ENCODE peak calls at places on chromosomes 11 and 22, in six cellular contexts. One of them, this sample, is unnamed.

GRCh38 chr11:134004406-134005197 is 47.8 kb upstream of the IGSF9B start:
- DNase-seq in IMR-90: no peak
- DNase-seq in neuronal stem cell: no peak
- DNase-seq in mesenchymal stem cell: no peak
- DNase-seq in H1: no peak
- DNase-seq in trophoblast cell: no peak
- DNase-seq in this sample: no peak

GRCh38 chr11:93476796-93477195 is 66.4 kb downstream of the SMCO4 start:
- DNase-seq in IMR-90: peak; percentile 91
- DNase-seq in neuronal stem cell: no peak
- DNase-seq in mesenchymal stem cell: peak; percentile 68
- DNase-seq in H1: no peak
- DNase-seq in trophoblast cell: peak; percentile 29
- DNase-seq in this sample: no peak

GRCh38 chr11:17750817-17751165 is 16.2 kb downstream of the KCNC1 start:
- DNase-seq in IMR-90: no peak
- DNase-seq in neuronal stem cell: no peak
- DNase-seq in mesenchymal stem cell: no peak
- DNase-seq in H1: no peak
- DNase-seq in trophoblast cell: no peak
- DNase-seq in this sample: no peak

GRCh38 chr22:39316440-39317083 is 2.9 kb downstream of the RPL3 start:
- DNase-seq in IMR-90: peak; percentile 95
- DNase-seq in neuronal stem cell: peak; percentile 77
- DNase-seq in mesenchymal stem cell: peak; percentile 94
- DNase-seq in H1: no peak
- DNase-seq in trophoblast cell: peak; percentile 87
- DNase-seq in this sample: peak; percentile 88

GRCh38 chr11:69371731-69372588 is 78.0 kb downstream of the MYEOV start:
- DNase-seq in IMR-90: no peak
- DNase-seq in neuronal stem cell: no peak
- DNase-seq in mesenchymal stem cell: no peak
- DNase-seq in H1: no peak
- DNase-seq in trophoblast cell: no peak
- DNase-seq in this sample: peak; percentile 24

GRCh38 chr11:46389450-46390330 is 1.9 kb downstream of the CHRM4 start:
- DNase-seq in IMR-90: peak; percentile 46
- DNase-seq in neuronal stem cell: peak; percentile 79
- DNase-seq in mesenchymal stem cell: peak; percentile 75
- DNase-seq in H1: no peak
- DNase-seq in trophoblast cell: peak; percentile 53
- DNase-seq in this sample: peak; percentile 88

GRCh38 chr11:119572481-119573424 is 149.8 kb upstream of the THY1 start:
- DNase-seq in IMR-90: no peak
- DNase-seq in neuronal stem cell: no peak
- DNase-seq in mesenchymal stem cell: no peak
- DNase-seq in H1: no peak
- DNase-seq in trophoblast cell: no peak
- DNase-seq in this sample: peak; percentile 53

GRCh38 chr22:37731804-37732471 is 35.1 kb downstream of the TRIOBP start:
- DNase-seq in IMR-90: no peak
- DNase-seq in neuronal stem cell: no peak
- DNase-seq in mesenchymal stem cell: no peak
- DNase-seq in H1: no peak
- DNase-seq in trophoblast cell: no peak
- DNase-seq in this sample: no peak

GRCh38 chr22:19854778-19855503 is at the start of the genes GNB1L and RTL10:
- DNase-seq in IMR-90: peak; percentile 96
- DNase-seq in neuronal stem cell: peak; percentile 95
- DNase-seq in mesenchymal stem cell: peak; percentile 96
- DNase-seq in H1: peak; percentile 70
- DNase-seq in trophoblast cell: peak; percentile 96
- DNase-seq in this sample: peak; percentile 94

GRCh38 chr11:106391771-106392412 is 314.4 kb downstream of the AASDHPPT start:
- DNase-seq in IMR-90: peak; percentile 68
- DNase-seq in neuronal stem cell: no peak
- DNase-seq in mesenchymal stem cell: peak; percentile 51
- DNase-seq in H1: no peak
- DNase-seq in trophoblast cell: peak; percentile 14
- DNase-seq in this sample: no peak

GRCh38 chr22:44256860-44257560 is 55.7 kb downstream of the SHISAL1 start:
- DNase-seq in IMR-90: no peak
- DNase-seq in neuronal stem cell: no peak
- DNase-seq in mesenchymal stem cell: no peak
- DNase-seq in H1: no peak
- DNase-seq in trophoblast cell: no peak
- DNase-seq in this sample: peak; percentile 26

DNA sequence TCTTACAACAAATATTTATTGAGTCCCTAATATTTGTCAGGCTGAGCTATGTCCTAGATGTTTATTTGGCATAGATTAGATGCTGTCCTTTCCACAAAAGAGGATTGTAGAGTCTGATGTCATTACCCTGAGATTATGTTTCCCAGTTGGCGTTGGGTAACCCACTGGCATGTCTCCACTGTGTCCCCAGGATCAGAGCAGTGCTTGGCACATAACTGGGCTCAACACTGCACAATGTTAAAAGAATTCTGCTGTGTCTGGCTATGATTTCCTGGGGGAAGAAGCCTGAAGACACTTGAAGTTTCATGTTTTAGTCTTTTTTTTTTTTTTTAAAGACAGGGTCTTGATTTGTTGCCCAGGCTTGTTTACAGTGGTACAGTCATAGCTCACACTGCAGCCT is 4.1 kb downstream of the RCN1 start:
- DNase-seq in IMR-90: no peak
- DNase-seq in neuronal stem cell: no peak
- DNase-seq in mesenchymal stem cell: peak; percentile 59
- DNase-seq in H1: no peak
- DNase-seq in trophoblast cell: no peak
- DNase-seq in this sample: no peak
- H3K14ac ChIP-seq in IMR-90: no peak overlapping the region
- H3K14ac ChIP-seq in neuronal stem cell: no peak overlapping the region
- H3K14ac ChIP-seq in mesenchymal stem cell: no peak overlapping the region
- H3K14ac ChIP-seq in H1: no peak overlapping the region
- H3K14ac ChIP-seq in trophoblast cell: no peak overlapping the region
- H3K14ac ChIP-seq in this sample: no peak overlapping the region

DNA sequence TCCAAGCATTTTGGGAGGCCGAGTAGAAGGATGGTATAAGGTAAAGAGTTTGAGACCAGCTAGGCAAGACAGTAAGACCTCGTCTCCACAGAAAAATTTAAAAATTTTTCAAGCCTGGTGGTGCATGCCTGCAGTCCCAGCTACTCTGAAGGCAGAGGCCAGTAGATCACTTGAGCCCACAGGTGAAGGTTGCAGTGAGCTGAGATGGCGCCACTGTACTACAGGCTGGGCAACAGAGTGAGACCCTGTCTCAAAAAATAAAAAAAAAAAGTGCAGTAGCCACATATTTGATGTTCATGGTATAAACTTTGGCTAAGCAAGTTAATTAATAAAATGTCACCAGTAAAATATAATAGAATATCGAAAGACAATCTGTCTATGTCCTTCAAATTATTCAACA is 27.0 kb downstream of the LGR4 start:
- DNase-seq in IMR-90: no peak
- DNase-seq in neuronal stem cell: no peak
- DNase-seq in mesenchymal stem cell: no peak
- DNase-seq in H1: no peak
- DNase-seq in trophoblast cell: no peak
- DNase-seq in this sample: no peak
- H3K14ac ChIP-seq in IMR-90: no peak overlapping the region
- H3K14ac ChIP-seq in neuronal stem cell: no peak overlapping the region
- H3K14ac ChIP-seq in mesenchymal stem cell: no peak overlapping the region
- H3K14ac ChIP-seq in H1: no peak overlapping the region
- H3K14ac ChIP-seq in trophoblast cell: no peak overlapping the region
- H3K14ac ChIP-seq in this sample: no peak overlapping the region

DNA sequence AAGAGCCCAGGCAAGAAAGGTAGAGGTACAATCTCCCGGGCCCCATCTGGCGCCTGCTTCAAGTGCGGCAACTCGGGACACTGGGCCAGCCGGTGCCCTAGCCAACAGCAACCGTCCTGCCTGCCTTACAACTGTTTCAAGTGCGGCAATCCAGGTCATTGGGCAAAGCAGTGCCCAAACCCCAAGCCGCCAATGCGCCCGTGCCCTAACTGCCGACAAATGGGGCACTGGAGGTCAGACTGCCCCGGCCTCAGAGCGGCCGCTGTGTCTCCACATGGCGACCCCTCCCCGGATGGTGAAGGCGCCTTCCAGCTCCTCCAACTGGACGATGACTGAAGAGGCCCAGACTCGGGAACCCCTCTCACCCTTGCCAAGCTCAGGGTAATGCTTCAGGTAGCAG is 11.4 kb upstream of the OR56A3 start:
- DNase-seq in IMR-90: no peak
- DNase-seq in neuronal stem cell: no peak
- DNase-seq in mesenchymal stem cell: no peak
- DNase-seq in H1: no peak
- DNase-seq in trophoblast cell: no peak
- DNase-seq in this sample: no peak
- H3K14ac ChIP-seq in IMR-90: no peak overlapping the region
- H3K14ac ChIP-seq in neuronal stem cell: peak overlapping the region; percentile 38
- H3K14ac ChIP-seq in mesenchymal stem cell: no peak overlapping the region
- H3K14ac ChIP-seq in H1: no peak overlapping the region
- H3K14ac ChIP-seq in trophoblast cell: no peak overlapping the region
- H3K14ac ChIP-seq in this sample: no peak overlapping the region

GRCh38 chr11:35907648-35908431 is 36.0 kb upstream of the LDLRAD3 start:
- DNase-seq in IMR-90: peak; percentile 62
- DNase-seq in neuronal stem cell: no peak
- DNase-seq in mesenchymal stem cell: peak; percentile 58
- DNase-seq in H1: no peak
- DNase-seq in trophoblast cell: no peak
- DNase-seq in this sample: no peak
- H3K14ac ChIP-seq in IMR-90: peak overlapping the region; percentile 32
- H3K14ac ChIP-seq in neuronal stem cell: no peak overlapping the region
- H3K14ac ChIP-seq in mesenchymal stem cell: no peak overlapping the region
- H3K14ac ChIP-seq in H1: no peak overlapping the region
- H3K14ac ChIP-seq in trophoblast cell: no peak overlapping the region
- H3K14ac ChIP-seq in this sample: no peak overlapping the region

GRCh38 chr22:27557554-27558060 is 243.9 kb downstream of the MN1 start:
- DNase-seq in IMR-90: no peak
- DNase-seq in neuronal stem cell: no peak
- DNase-seq in mesenchymal stem cell: no peak
- DNase-seq in H1: no peak
- DNase-seq in trophoblast cell: no peak
- DNase-seq in this sample: no peak
- H3K14ac ChIP-seq in IMR-90: no peak overlapping the region
- H3K14ac ChIP-seq in neuronal stem cell: no peak overlapping the region
- H3K14ac ChIP-seq in mesenchymal stem cell: no peak overlapping the region
- H3K14ac ChIP-seq in H1: no peak overlapping the region
- H3K14ac ChIP-seq in trophoblast cell: no peak overlapping the region
- H3K14ac ChIP-seq in this sample: no peak overlapping the region

DNA sequence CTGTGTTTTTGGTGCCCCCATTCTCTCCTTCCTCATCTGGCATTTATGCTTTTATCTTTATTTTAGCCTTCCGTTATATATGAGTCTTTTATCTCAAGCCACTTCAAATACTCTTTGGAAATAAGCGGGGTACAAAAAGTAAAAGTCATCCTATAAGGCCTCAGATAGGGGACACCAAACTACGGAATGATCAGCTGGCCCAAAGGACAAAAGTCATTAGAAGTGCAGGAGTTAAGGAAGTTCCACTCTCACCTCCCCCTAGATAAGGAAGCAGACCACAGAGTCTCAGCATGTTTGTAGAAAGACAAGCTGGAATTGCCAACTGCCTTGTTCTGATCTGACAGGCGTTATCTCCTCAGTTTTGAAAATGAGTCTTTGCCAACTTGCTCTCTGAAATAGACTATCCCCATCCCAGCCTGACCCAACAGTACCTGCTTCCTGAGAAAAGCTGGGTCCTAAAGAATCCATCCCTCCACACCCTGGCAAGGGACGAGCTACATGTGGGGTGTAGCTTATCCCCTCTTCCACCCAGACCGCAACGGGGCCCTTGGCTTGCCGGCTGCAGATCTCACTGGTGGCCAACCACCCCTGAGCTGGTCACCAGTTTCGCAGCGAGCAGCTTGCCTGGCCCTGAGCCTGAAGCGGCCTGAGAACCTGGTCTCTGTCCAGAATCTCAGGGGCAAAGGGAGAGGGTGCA is 13.7 kb downstream of the FADS2 start:
- DNase-seq in IMR-90: no peak
- DNase-seq in neuronal stem cell: no peak
- DNase-seq in mesenchymal stem cell: no peak
- DNase-seq in H1: no peak
- DNase-seq in trophoblast cell: no peak
- DNase-seq in this sample: no peak
- H3K14ac ChIP-seq in IMR-90: no peak overlapping the region
- H3K14ac ChIP-seq in neuronal stem cell: no peak overlapping the region
- H3K14ac ChIP-seq in mesenchymal stem cell: no peak overlapping the region
- H3K14ac ChIP-seq in H1: no peak overlapping the region
- H3K14ac ChIP-seq in trophoblast cell: no peak overlapping the region
- H3K14ac ChIP-seq in this sample: no peak overlapping the region

GRCh38 chr22:21858025-21858764 is 9.2 kb downstream of the MAPK1 start:
- DNase-seq in IMR-90: no peak
- DNase-seq in neuronal stem cell: no peak
- DNase-seq in mesenchymal stem cell: no peak
- DNase-seq in H1: no peak
- DNase-seq in trophoblast cell: no peak
- DNase-seq in this sample: no peak
- H3K14ac ChIP-seq in IMR-90: no peak overlapping the region
- H3K14ac ChIP-seq in neuronal stem cell: no peak overlapping the region
- H3K14ac ChIP-seq in mesenchymal stem cell: no peak overlapping the region
- H3K14ac ChIP-seq in H1: no peak overlapping the region
- H3K14ac ChIP-seq in trophoblast cell: no peak overlapping the region
- H3K14ac ChIP-seq in this sample: no peak overlapping the region

GRCh38 chr11:33461319-33461718 is 204.1 kb downstream of the HIPK3 start:
- DNase-seq in IMR-90: no peak
- DNase-seq in neuronal stem cell: no peak
- DNase-seq in mesenchymal stem cell: no peak
- DNase-seq in H1: no peak
- DNase-seq in trophoblast cell: peak; percentile 73
- DNase-seq in this sample: no peak
- H3K14ac ChIP-seq in IMR-90: no peak overlapping the region
- H3K14ac ChIP-seq in neuronal stem cell: no peak overlapping the region
- H3K14ac ChIP-seq in mesenchymal stem cell: no peak overlapping the region
- H3K14ac ChIP-seq in H1: no peak overlapping the region
- H3K14ac ChIP-seq in trophoblast cell: no peak overlapping the region
- H3K14ac ChIP-seq in this sample: no peak overlapping the region